ENCODE peak calls at places on chromosomes 3 and 15, in nine cellular contexts. O, Q, S, Y, C, K, N, B and X are unnamed samples.

GRCh38 chr15:90376789-90377188 is 11.3 kb upstream of the IQGAP1 start:
- DNase-seq in K (no peak), Q (peak; percentile 42), B (no peak), Y (peak; percentile 32), S (peak; percentile 63), N (no peak), C (no peak), O (no peak), X (no peak)

GRCh38 chr3:82707035-82707434 is 945.6 kb upstream of the GBE1 start:
- DNase-seq in N (peak; percentile 12), B (no peak), K (peak; percentile 38), O (no peak), Y (no peak), Q (no peak), C (no peak), S (no peak), X (no peak)

GRCh38 chr3:119240101-119240581 is 537 bp downstream of the B4GALT4 start:
- DNase-seq in S (no peak), Y (peak; percentile 42), O (peak; percentile 7), N (no peak), K (peak; percentile 69), B (peak; percentile 42), C (no peak), Q (no peak), X (no peak)

GRCh38 chr3:107794664-107795443 is 272.1 kb downstream of the BBX start:
- DNase-seq in Y (no peak), S (no peak), O (no peak), K (no peak), N (peak; percentile 19), C (no peak), Q (no peak), B (peak; percentile 24), X (no peak)

GRCh38 chr3:79032686-79033318 is 735.0 kb downstream of the ROBO1 start:
- DNase-seq in S (no peak), B (no peak), O (peak; percentile 22), N (peak; percentile 75), C (no peak), Y (peak; percentile 23), Q (no peak), K (no peak), X (no peak)

GRCh38 chr3:177597325-177598109 is 400.2 kb upstream of the TBL1XR1 start:
- DNase-seq in K (peak; percentile 84), S (peak; percentile 9), C (no peak), Y (peak; percentile 60), B (peak; percentile 36), O (no peak), N (peak; percentile 96), Q (no peak), X (no peak)

GRCh38 chr3:43871627-43872245 is 181.0 kb downstream of the ABHD5 start:
- DNase-seq in Q (no peak), B (no peak), N (no peak), K (no peak), O (no peak), Y (no peak), C (no peak), S (no peak), X (no peak)

GRCh38 chr3:38281895-38282686 is at the start of gene SLC22A14:
- DNase-seq in C (no peak), Q (no peak), S (no peak), Y (no peak), N (no peak), O (no peak), K (no peak), B (no peak), X (no peak)

GRCh38 chr3:53150247-53151085 is 10.5 kb upstream of the PRKCD start:
- DNase-seq in C (no peak), B (no peak), K (no peak), S (no peak), Y (no peak), N (no peak), Q (no peak), O (no peak), X (no peak)

GRCh38 chr3:102206506-102207145 is 228.2 kb upstream of the ZPLD1 start:
- DNase-seq in N (no peak), Y (peak; percentile 64), O (no peak), K (peak; percentile 96), B (peak; percentile 79), C (no peak), Q (no peak), S (no peak), X (no peak)